ENCODE peak calls at places on chromosomes 4 and X, in ten cellular contexts. One of them, this sample, is unnamed. For H3K36me3 and H3K4me1, the result is how much of the 10 kb centered on the place peaks cover.

GRCh38 chrX:16212436-16212835 is 45.2 kb downstream of the MAGEB17 start:
- DNase-seq in right atrium auricular region: no peak
- DNase-seq in cardiac muscle cell: peak
- DNase-seq in A673: peak
- DNase-seq in iPS DF 6.9: no peak
- DNase-seq in heart left ventricle: no peak
- DNase-seq in lower lobe of right lung: no peak
- DNase-seq in ascending aorta: no peak
- DNase-seq in adipocyte: peak
- DNase-seq in heart right ventricle: peak
- DNase-seq in this sample: no peak

GRCh38 chrX:77779695-77780094 is 6.3 kb downstream of the ATRX start:
- DNase-seq in right atrium auricular region: no peak
- DNase-seq in cardiac muscle cell: no peak
- DNase-seq in A673: no peak
- DNase-seq in iPS DF 6.9: no peak
- DNase-seq in heart left ventricle: no peak
- DNase-seq in lower lobe of right lung: no peak
- DNase-seq in ascending aorta: no peak
- DNase-seq in adipocyte: no peak
- DNase-seq in heart right ventricle: no peak
- DNase-seq in this sample: no peak

GRCh38 chrX:103687073-103687695 is 685 bp upstream of the MORF4L2 start:
- DNase-seq in right atrium auricular region: peak
- DNase-seq in cardiac muscle cell: peak
- DNase-seq in A673: peak
- DNase-seq in iPS DF 6.9: no peak
- DNase-seq in heart left ventricle: peak
- DNase-seq in lower lobe of right lung: peak
- DNase-seq in ascending aorta: peak
- DNase-seq in adipocyte: peak
- DNase-seq in heart right ventricle: peak
- DNase-seq in this sample: peak

GRCh38 chrX:120453985-120454384 is 15.1 kb downstream of the LAMP2 start:
- DNase-seq in right atrium auricular region: no peak
- DNase-seq in cardiac muscle cell: no peak
- DNase-seq in A673: no peak
- DNase-seq in iPS DF 6.9: no peak
- DNase-seq in heart left ventricle: no peak
- DNase-seq in lower lobe of right lung: no peak
- DNase-seq in ascending aorta: no peak
- DNase-seq in adipocyte: no peak
- DNase-seq in heart right ventricle: no peak
- DNase-seq in this sample: no peak

GRCh38 chr4:72631296-72631695 is 62.3 kb upstream of the ADAMTS3 start:
- DNase-seq in right atrium auricular region: no peak
- DNase-seq in cardiac muscle cell: peak
- DNase-seq in A673: no peak
- DNase-seq in iPS DF 6.9: no peak
- DNase-seq in heart left ventricle: no peak
- DNase-seq in lower lobe of right lung: no peak
- DNase-seq in ascending aorta: no peak
- DNase-seq in adipocyte: peak
- DNase-seq in heart right ventricle: peak
- DNase-seq in this sample: no peak

GRCh38 chr4:136241221-136241986 is 1290.9 kb downstream of the PCDH18 start:
- DNase-seq in right atrium auricular region: no peak
- DNase-seq in cardiac muscle cell: no peak
- DNase-seq in A673: no peak
- DNase-seq in iPS DF 6.9: no peak
- DNase-seq in heart left ventricle: no peak
- DNase-seq in lower lobe of right lung: no peak
- DNase-seq in ascending aorta: no peak
- DNase-seq in adipocyte: peak
- DNase-seq in heart right ventricle: no peak
- DNase-seq in this sample: no peak

GRCh38 chr4:39354178-39354503 is 12.0 kb downstream of the RFC1 start:
- DNase-seq in right atrium auricular region: no peak
- DNase-seq in cardiac muscle cell: no peak
- DNase-seq in A673: no peak
- DNase-seq in iPS DF 6.9: no peak
- DNase-seq in heart left ventricle: no peak
- DNase-seq in lower lobe of right lung: no peak
- DNase-seq in ascending aorta: no peak
- DNase-seq in adipocyte: no peak
- DNase-seq in heart right ventricle: no peak
- DNase-seq in this sample: no peak

GRCh38 chr4:78829296-78829695 is 53.1 kb downstream of the BMP2K start:
- DNase-seq in right atrium auricular region: no peak
- DNase-seq in cardiac muscle cell: peak
- DNase-seq in A673: no peak
- DNase-seq in iPS DF 6.9: no peak
- DNase-seq in heart left ventricle: no peak
- DNase-seq in lower lobe of right lung: no peak
- DNase-seq in ascending aorta: no peak
- DNase-seq in adipocyte: no peak
- DNase-seq in heart right ventricle: no peak
- DNase-seq in this sample: no peak

GRCh38 chr4:113761682-113762060 is at the start of gene CAMK2D:
- DNase-seq in right atrium auricular region: peak
- DNase-seq in cardiac muscle cell: peak
- DNase-seq in A673: peak
- DNase-seq in iPS DF 6.9: no peak
- DNase-seq in heart left ventricle: peak
- DNase-seq in lower lobe of right lung: peak
- DNase-seq in ascending aorta: peak
- DNase-seq in adipocyte: peak
- DNase-seq in heart right ventricle: peak
- DNase-seq in this sample: peak

GRCh38 chrX:81489987-81490386 is 288.1 kb downstream of the SH3BGRL start:
- DNase-seq in right atrium auricular region: no peak
- DNase-seq in cardiac muscle cell: no peak
- DNase-seq in A673: peak
- DNase-seq in iPS DF 6.9: no peak
- DNase-seq in heart left ventricle: no peak
- DNase-seq in lower lobe of right lung: no peak
- DNase-seq in ascending aorta: no peak
- DNase-seq in adipocyte: peak
- DNase-seq in heart right ventricle: no peak
- DNase-seq in this sample: no peak

GRCh38 chr4:73868206-73869129 is 725 bp upstream of the CXCL1 start:
- DNase-seq in right atrium auricular region: no peak
- DNase-seq in cardiac muscle cell: no peak
- DNase-seq in A673: no peak
- DNase-seq in iPS DF 6.9: no peak
- DNase-seq in heart left ventricle: no peak
- DNase-seq in lower lobe of right lung: no peak
- DNase-seq in ascending aorta: no peak
- DNase-seq in adipocyte: peak
- DNase-seq in heart right ventricle: no peak
- DNase-seq in this sample: no peak

GRCh38 chr4:183434264-183435045 is 10.0 kb upstream of the CDKN2AIP start:
- DNase-seq in right atrium auricular region: no peak
- DNase-seq in cardiac muscle cell: no peak
- DNase-seq in A673: peak
- DNase-seq in iPS DF 6.9: no peak
- DNase-seq in heart left ventricle: no peak
- DNase-seq in lower lobe of right lung: no peak
- DNase-seq in ascending aorta: no peak
- DNase-seq in adipocyte: no peak
- DNase-seq in heart right ventricle: no peak
- DNase-seq in this sample: no peak

GRCh38 chr4:54659213-54660144 is 1.7 kb downstream of the KIT start:
- DNase-seq in right atrium auricular region: no peak
- DNase-seq in cardiac muscle cell: peak
- DNase-seq in A673: no peak
- DNase-seq in iPS DF 6.9: no peak
- DNase-seq in heart left ventricle: peak
- DNase-seq in lower lobe of right lung: no peak
- DNase-seq in ascending aorta: no peak
- DNase-seq in adipocyte: peak
- DNase-seq in heart right ventricle: no peak
- DNase-seq in this sample: no peak

GRCh38 chrX:125826080-125826479 is 340.0 kb downstream of the DCAF12L2 start:
- DNase-seq in right atrium auricular region: no peak
- DNase-seq in cardiac muscle cell: no peak
- DNase-seq in A673: peak
- DNase-seq in iPS DF 6.9: peak
- DNase-seq in heart left ventricle: no peak
- DNase-seq in lower lobe of right lung: no peak
- DNase-seq in ascending aorta: no peak
- DNase-seq in adipocyte: no peak
- DNase-seq in heart right ventricle: no peak
- DNase-seq in this sample: no peak

GRCh38 chr4:183960021-183960420 is 54.9 kb downstream of the STOX2 start:
- DNase-seq in right atrium auricular region: peak
- DNase-seq in cardiac muscle cell: peak
- DNase-seq in A673: peak
- DNase-seq in iPS DF 6.9: peak
- DNase-seq in heart left ventricle: peak
- DNase-seq in lower lobe of right lung: no peak
- DNase-seq in ascending aorta: no peak
- DNase-seq in adipocyte: peak
- DNase-seq in heart right ventricle: peak
- DNase-seq in this sample: no peak

GRCh38 chr4:147830102-147830463 is 98.2 kb downstream of the ARHGAP10 start:
- DNase-seq in right atrium auricular region: no peak
- DNase-seq in cardiac muscle cell: no peak
- DNase-seq in A673: no peak
- DNase-seq in iPS DF 6.9: no peak
- DNase-seq in heart left ventricle: no peak
- DNase-seq in lower lobe of right lung: no peak
- DNase-seq in ascending aorta: no peak
- DNase-seq in adipocyte: no peak
- DNase-seq in heart right ventricle: no peak
- DNase-seq in this sample: no peak

GRCh38 chrX:7109838-7110793 is 37.4 kb upstream of the STS start:
- DNase-seq in right atrium auricular region: no peak
- DNase-seq in cardiac muscle cell: no peak
- DNase-seq in A673: peak
- DNase-seq in iPS DF 6.9: no peak
- DNase-seq in heart left ventricle: no peak
- DNase-seq in lower lobe of right lung: no peak
- DNase-seq in ascending aorta: no peak
- DNase-seq in adipocyte: no peak
- DNase-seq in heart right ventricle: no peak
- DNase-seq in this sample: no peak

GRCh38 chr4:140622333-140622958 is 53.7 kb upstream of the UCP1 start:
- DNase-seq in right atrium auricular region: no peak
- DNase-seq in cardiac muscle cell: no peak
- DNase-seq in A673: no peak
- DNase-seq in iPS DF 6.9: no peak
- DNase-seq in heart left ventricle: no peak
- DNase-seq in lower lobe of right lung: no peak
- DNase-seq in ascending aorta: no peak
- DNase-seq in adipocyte: no peak
- DNase-seq in heart right ventricle: no peak
- DNase-seq in this sample: no peak
- H3K36me3 ChIP-seq in right atrium auricular region: under half
- H3K36me3 ChIP-seq in cardiac muscle cell: under half
- H3K36me3 ChIP-seq in A673: under half
- H3K36me3 ChIP-seq in iPS DF 6.9: under half
- H3K36me3 ChIP-seq in heart left ventricle: half or more
- H3K36me3 ChIP-seq in lower lobe of right lung: half or more
- H3K36me3 ChIP-seq in ascending aorta: under half
- H3K36me3 ChIP-seq in adipocyte: under half
- H3K36me3 ChIP-seq in heart right ventricle: under half
- H3K36me3 ChIP-seq in this sample: under half

DNA sequence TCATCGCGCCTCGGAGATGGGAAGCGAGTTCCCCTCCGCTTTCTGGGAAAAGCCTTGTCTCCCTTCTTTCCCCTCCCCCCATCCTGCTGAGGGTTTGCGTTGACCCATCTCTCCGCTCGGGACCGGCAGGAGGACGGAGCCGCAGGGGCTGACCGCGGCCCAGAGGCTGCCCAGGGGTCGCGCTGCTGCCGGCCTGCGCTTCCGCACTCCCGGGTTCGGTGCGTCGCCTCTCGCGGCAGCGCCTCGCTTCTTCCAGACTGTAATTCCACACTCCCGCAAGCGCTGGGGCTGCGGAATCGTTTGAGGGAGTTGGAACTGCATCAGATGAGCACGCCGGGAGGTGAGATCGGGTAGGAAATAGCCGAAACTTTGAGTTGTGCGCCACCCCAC is 88.3 kb downstream of the BCOR start:
- DNase-seq in right atrium auricular region: no peak
- DNase-seq in cardiac muscle cell: no peak
- DNase-seq in A673: no peak
- DNase-seq in iPS DF 6.9: no peak
- DNase-seq in heart left ventricle: no peak
- DNase-seq in lower lobe of right lung: no peak
- DNase-seq in ascending aorta: no peak
- DNase-seq in adipocyte: no peak
- DNase-seq in heart right ventricle: no peak
- DNase-seq in this sample: no peak
- H3K4me3 ChIP-seq in right atrium auricular region: peak
- H3K4me3 ChIP-seq in cardiac muscle cell: peak
- H3K4me3 ChIP-seq in A673: peak
- H3K4me3 ChIP-seq in iPS DF 6.9: no peak
- H3K4me3 ChIP-seq in heart left ventricle: peak
- H3K4me3 ChIP-seq in lower lobe of right lung: peak
- H3K4me3 ChIP-seq in ascending aorta: peak
- H3K4me3 ChIP-seq in adipocyte: no peak
- H3K4me3 ChIP-seq in heart right ventricle: peak
- H3K4me3 ChIP-seq in this sample: no peak

DNA sequence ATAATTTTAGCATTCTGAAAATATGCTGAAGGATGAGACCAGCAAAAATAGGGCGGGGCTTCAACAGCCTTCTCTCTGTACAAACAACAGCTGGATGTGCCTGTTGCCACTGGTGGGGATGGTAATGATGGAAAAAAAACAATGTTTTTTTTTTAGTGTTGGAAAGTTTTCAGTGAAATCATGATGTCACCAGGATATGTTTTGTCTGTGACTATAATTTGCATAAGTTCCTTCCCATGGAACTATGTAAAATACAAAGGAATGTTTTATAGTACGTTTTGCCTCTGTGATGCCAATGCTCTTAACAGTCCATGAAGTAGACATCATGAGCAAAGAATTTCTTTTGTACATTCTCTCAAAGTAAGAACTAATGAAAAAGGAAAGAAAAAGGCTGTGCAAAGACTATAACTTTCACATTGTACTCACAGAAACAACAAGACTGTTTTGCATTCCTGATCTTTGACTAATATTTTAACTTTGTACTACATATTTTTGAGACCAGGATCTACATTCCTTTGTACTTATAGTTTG is 589.7 kb downstream of the SPRY1 start:
- DNase-seq in right atrium auricular region: peak
- DNase-seq in cardiac muscle cell: peak
- DNase-seq in A673: peak
- DNase-seq in iPS DF 6.9: no peak
- DNase-seq in heart left ventricle: peak
- DNase-seq in lower lobe of right lung: no peak
- DNase-seq in ascending aorta: no peak
- DNase-seq in adipocyte: peak
- DNase-seq in heart right ventricle: peak
- DNase-seq in this sample: no peak
- H3K4me1 ChIP-seq in right atrium auricular region: under half
- H3K4me1 ChIP-seq in cardiac muscle cell: under half
- H3K4me1 ChIP-seq in A673: under half
- H3K4me1 ChIP-seq in iPS DF 6.9: under half
- H3K4me1 ChIP-seq in heart left ventricle: under half
- H3K4me1 ChIP-seq in lower lobe of right lung: under half
- H3K4me1 ChIP-seq in ascending aorta: under half
- H3K4me1 ChIP-seq in adipocyte: under half
- H3K4me1 ChIP-seq in heart right ventricle: under half
- H3K4me1 ChIP-seq in this sample: under half

GRCh38 chr4:6288871-6289270 is 19.2 kb downstream of the WFS1 start:
- DNase-seq in right atrium auricular region: no peak
- DNase-seq in cardiac muscle cell: no peak
- DNase-seq in A673: no peak
- DNase-seq in iPS DF 6.9: no peak
- DNase-seq in heart left ventricle: no peak
- DNase-seq in lower lobe of right lung: peak
- DNase-seq in ascending aorta: no peak
- DNase-seq in adipocyte: no peak
- DNase-seq in heart right ventricle: no peak
- DNase-seq in this sample: no peak
- H3K36me3 ChIP-seq in right atrium auricular region: half or more
- H3K36me3 ChIP-seq in cardiac muscle cell: under half
- H3K36me3 ChIP-seq in A673: under half
- H3K36me3 ChIP-seq in iPS DF 6.9: under half
- H3K36me3 ChIP-seq in heart left ventricle: half or more
- H3K36me3 ChIP-seq in lower lobe of right lung: half or more
- H3K36me3 ChIP-seq in ascending aorta: half or more
- H3K36me3 ChIP-seq in adipocyte: half or more
- H3K36me3 ChIP-seq in heart right ventricle: under half
- H3K36me3 ChIP-seq in this sample: under half